ENCODE peak calls at places on chromosomes 7 and 10, in four cellular contexts. J is heart left ventricle; L is Peyer's patch; Z is naive thymus-derived CD4-positive, alpha-beta T cell. M is an unnamed sample. For H3K4me1, the result is how much of the 10 kb centered on the place peaks cover.

GRCh38 chr7:123285076-123285700 is 85.4 kb upstream of the SLC13A1 start:
- DNase-seq in L (no peak), Z (no peak), J (no peak), M (no peak)

GRCh38 chr10:28250782-28251181 is 52.1 kb downstream of the MPP7 start:
- DNase-seq in J (no peak), L (no peak), Z (peak), M (no peak)

GRCh38 chr7:35019801-35020200 is 17.5 kb downstream of the DPY19L1 start:
- DNase-seq in L (no peak), J (no peak), Z (no peak), M (no peak)

GRCh38 chr7:95649546-95649945 is 53.2 kb upstream of the PDK4 start:
- DNase-seq in J (no peak), L (no peak), Z (no peak), M (no peak)

GRCh38 chr7:85682819-85683218 is 496.0 kb upstream of the SEMA3D start:
- DNase-seq in J (no peak), L (no peak), Z (no peak), M (no peak)

GRCh38 chr7:27840314-27840713 is 100.4 kb downstream of the TAX1BP1 start:
- DNase-seq in L (no peak), J (no peak), Z (peak), M (no peak)

GRCh38 chr7:155375337-155376277 is 77.9 kb downstream of the INSIG1 start:
- DNase-seq in L (no peak), Z (no peak), J (no peak), M (no peak)

GRCh38 chr10:129780158-129780557 is 183.9 kb downstream of the EBF3 start:
- DNase-seq in Z (no peak), J (no peak), L (no peak), M (peak)

GRCh38 chr7:148262721-148263229 is 327.8 kb upstream of the C7orf33 start:
- DNase-seq in J (peak), Z (peak), L (peak), M (peak)

GRCh38 chr7:81693894-81694293 is 76.0 kb downstream of the HGF start:
- DNase-seq in J (no peak), L (no peak), Z (no peak), M (no peak)

GRCh38 chr10:82742478-82742877 is 867.5 kb downstream of the NRG3 start:
- DNase-seq in J (no peak), Z (no peak), L (no peak), M (no peak)

GRCh38 chr10:51544933-51545332 is 154.5 kb downstream of the CSTF2T start:
- DNase-seq in J (no peak), Z (no peak), L (no peak), M (no peak)

GRCh38 chr10:83991986-83992753 is 147.1 kb upstream of the GHITM start:
- DNase-seq in L (peak), J (no peak), Z (no peak), M (no peak)

GRCh38 chr10:110647136-110647430 is 2.9 kb downstream of the RBM20 start:
- DNase-seq in L (no peak), J (no peak), Z (no peak), M (no peak)

GRCh38 chr7:150325110-150325611 is 1.8 kb upstream of the ACTR3C start:
- DNase-seq in J (no peak), L (no peak), Z (no peak), M (no peak)

GRCh38 chr10:58400609-58401008 is 15.4 kb downstream of the TFAM start:
- DNase-seq in J (no peak), L (no peak), Z (no peak), M (no peak)

GRCh38 chr10:112843623-112844022 is 106.4 kb upstream of the TCF7L2 start:
- DNase-seq in Z (no peak), J (no peak), L (no peak), M (no peak)

DNA sequence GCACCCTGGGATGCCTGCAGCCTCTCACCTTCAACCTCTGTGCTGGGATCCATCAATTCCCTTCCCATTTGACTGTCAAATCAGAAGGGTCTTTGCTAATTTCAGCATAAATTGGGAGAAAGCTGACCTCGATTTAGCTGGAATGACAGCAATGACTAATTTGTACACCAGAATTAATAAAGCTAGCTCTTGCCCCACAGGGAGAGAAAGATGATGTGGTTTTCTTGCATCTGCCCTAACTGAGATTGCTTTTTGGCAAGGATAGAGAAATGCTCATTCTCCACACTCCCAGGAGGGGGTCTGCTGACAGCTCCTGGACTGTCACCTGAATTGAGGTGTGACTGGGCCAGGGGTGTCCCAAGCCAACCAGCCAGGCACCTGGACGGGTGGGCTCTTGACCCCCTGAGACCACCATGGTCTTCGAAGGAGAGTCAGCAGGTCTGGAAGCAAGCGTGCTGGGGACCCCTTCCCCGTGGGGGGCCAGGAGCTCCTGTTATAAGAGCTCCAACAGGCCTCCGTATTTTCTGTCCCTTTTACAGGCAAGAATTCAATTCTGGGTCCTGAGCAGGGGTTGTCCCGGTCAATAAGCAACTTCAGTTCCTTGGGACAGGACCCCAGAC is 42.1 kb downstream of the RBM17 start:
- DNase-seq in Z (no peak), J (no peak), L (peak), M (no peak)
- H3K4me1 ChIP-seq in Z (under half), J (under half), L (under half), M (under half)

GRCh38 chr7:5682889-5683670 is 98.4 kb downstream of the RNF216 start:
- DNase-seq in Z (peak), J (no peak), L (no peak), M (no peak)

GRCh38 chr7:5687936-5688673 is 93.4 kb downstream of the RNF216 start:
- DNase-seq in J (no peak), L (no peak), Z (peak), M (no peak)

GRCh38 chr7:5685192-5685591 is 96.3 kb downstream of the RNF216 start:
- DNase-seq in Z (no peak), L (no peak), J (no peak), M (no peak)

GRCh38 chr7:5689118-5689517 is 92.3 kb downstream of the RNF216 start:
- DNase-seq in Z (peak), L (no peak), J (no peak), M (no peak)

DNA sequence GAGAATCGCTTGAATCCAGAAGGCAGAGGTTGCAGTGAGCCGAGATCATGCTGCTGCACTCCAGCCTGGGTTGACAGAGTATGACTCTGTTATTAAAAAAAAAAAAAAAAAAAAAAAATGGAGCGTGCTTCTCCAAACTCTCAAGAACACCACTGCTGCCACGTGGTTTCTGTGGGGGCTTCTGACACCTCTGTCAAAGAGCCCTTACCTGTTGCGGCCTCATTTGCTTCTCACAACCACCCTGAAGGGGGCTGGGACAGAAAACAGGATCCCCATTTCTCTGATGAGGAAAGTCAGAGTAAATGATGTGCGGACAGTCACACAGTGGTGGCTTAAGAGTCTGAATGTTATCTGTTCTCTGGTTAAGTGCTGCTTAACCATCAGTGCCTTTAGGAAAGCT is 95.3 kb downstream of the RNF216 start:
- DNase-seq in L (no peak), Z (no peak), J (no peak), M (no peak)
- H3K4me1 ChIP-seq in L (under half), Z (half or more), J (half or more), M (under half)

GRCh38 chr10:79181680-79182079 is 112.9 kb downstream of the ZMIZ1 start:
- DNase-seq in J (no peak), Z (no peak), L (no peak), M (no peak)
- H3K4me1 ChIP-seq in J (half or more), Z (under half), L (half or more), M (under half)

GRCh38 chr7:40622830-40623507 is 488.2 kb downstream of the SUGCT start:
- DNase-seq in J (no peak), Z (no peak), L (no peak), M (no peak)
- H3K4me1 ChIP-seq in J (under half), Z (under half), L (under half), M (under half)

DNA sequence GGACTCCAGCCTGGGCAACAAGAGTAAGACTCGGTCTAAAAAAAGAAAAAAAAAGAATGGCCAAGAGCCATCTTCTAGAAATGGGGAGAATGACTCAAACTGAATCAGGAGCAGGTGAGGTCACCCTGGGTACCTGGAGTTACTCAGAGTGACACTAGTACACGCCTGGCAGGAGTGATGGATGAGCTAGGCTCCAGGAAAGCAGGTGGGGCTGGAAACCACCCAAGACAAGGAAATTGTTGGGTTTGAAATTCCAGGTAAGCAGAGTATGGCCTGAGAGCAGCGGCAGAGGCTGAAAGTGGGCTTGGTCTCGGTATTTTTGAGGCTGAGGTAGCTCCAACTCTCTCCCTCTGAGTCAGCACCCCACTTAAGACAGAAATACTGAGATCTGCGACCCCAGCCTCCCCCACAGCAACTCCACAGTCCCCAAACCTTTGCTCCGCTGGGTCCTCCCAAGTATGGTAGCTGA is 18.5 kb downstream of the DDIT4 start:
- DNase-seq in J (no peak), Z (no peak), L (peak), M (no peak)
- H3K4me1 ChIP-seq in J (under half), Z (under half), L (under half), M (under half)

GRCh38 chr10:121579656-121580055 is 18.6 kb downstream of the FGFR2 start:
- DNase-seq in Z (no peak), J (no peak), L (no peak), M (no peak)
- H3K4me1 ChIP-seq in Z (under half), J (under half), L (under half), M (under half)

M was measured in pancreas.